ENCODE peak calls at places on chromosomes 13 and 19, in six cellular contexts. O is posterior cingulate gyrus; B is gastrocnemius medialis; M is stimulated activated CD4-positive, alpha-beta T cell treated with anti-CD3 and anti-CD28 coated beads, TNF-alpha, amount 100 ng/mL, for 24 hours; N is activated T-cell treated with anti-CD3 and anti-CD28 coated beads for 1 hour; C is foreskin fibroblast. P is an unnamed sample.

GRCh38 chr19:15937771-15938170 is 3.4 kb upstream of the CYP4F11 start:
- DNase-seq in O (no peak), B (no peak), M (no peak), N (no peak), C (no peak), P (no peak)

GRCh38 chr13:109182777-109183465 is 553.5 kb downstream of the MYO16 start:
- DNase-seq in O (no peak), B (no peak), M (no peak), N (no peak), C (no peak), P (no peak)

GRCh38 chr19:34253711-34254551 is 423 bp upstream of the GARRE1 start:
- DNase-seq in O (peak; percentile 98), B (peak; percentile 80), M (peak; percentile 87), N (peak; percentile 82), C (peak; percentile 83), P (no peak)

GRCh38 chr13:85381082-85381481 is 418.1 kb downstream of the SLITRK6 start:
- DNase-seq in O (no peak), B (no peak), M (no peak), N (no peak), C (no peak), P (no peak)

GRCh38 chr19:27672309-27673047 is 1540.5 kb downstream of the UQCRFS1 start:
- DNase-seq in O (no peak), B (peak; percentile 30), M (no peak), N (no peak), C (no peak), P (no peak)

GRCh38 chr13:52842440-52842839 is 6.0 kb downstream of the PCDH8 start:
- DNase-seq in O (no peak), B (no peak), M (no peak), N (no peak), C (no peak), P (no peak)

GRCh38 chr13:108276060-108276459 is 6.5 kb downstream of the TNFSF13B start:
- DNase-seq in O (no peak), B (peak; percentile 21), M (no peak), N (no peak), C (peak; percentile 20), P (no peak)

GRCh38 chr19:10044390-10044789 is 31.1 kb downstream of the RDH8 start:
- DNase-seq in O (no peak), B (no peak), M (no peak), N (no peak), C (no peak), P (no peak)

GRCh38 chr19:38082256-38083118 is 141.5 kb downstream of the DPF1 start:
- DNase-seq in O (peak; percentile 89), B (no peak), M (no peak), N (no peak), C (no peak), P (no peak)

GRCh38 chr19:54364775-54365257 is at the start of gene LAIR1:
- DNase-seq in O (peak; percentile 84), B (peak; percentile 31), M (peak; percentile 53), N (peak; percentile 52), C (no peak), P (peak; percentile 16)

GRCh38 chr19:49506575-49507105 is 5.8 kb upstream of the FCGRT start:
- DNase-seq in O (peak; percentile 84), B (peak; percentile 50), M (peak; percentile 74), N (peak; percentile 70), C (peak; percentile 67), P (peak; percentile 69)

GRCh38 chr13:46615888-46616531 is 63.0 kb downstream of the LRCH1 start:
- DNase-seq in O (no peak), B (no peak), M (no peak), N (no peak), C (peak; percentile 48), P (no peak)

GRCh38 chr19:20259615-20260014 is 92.6 kb downstream of the ZNF486 start:
- DNase-seq in O (no peak), B (no peak), M (no peak), N (no peak), C (no peak), P (no peak)

GRCh38 chr19:47241919-47242644 is 11.1 kb upstream of the BBC3 start:
- DNase-seq in O (no peak), B (no peak), M (no peak), N (no peak), C (peak; percentile 13), P (no peak)

GRCh38 chr13:108609353-108609752 is 20.1 kb upstream of the MYO16 start:
- DNase-seq in O (no peak), B (no peak), M (no peak), N (no peak), C (peak; percentile 27), P (no peak)

GRCh38 chr13:78610381-78610883 is 7.1 kb upstream of the POU4F1 start:
- DNase-seq in O (no peak), B (no peak), M (no peak), N (no peak), C (peak; percentile 64), P (no peak)

GRCh38 chr13:100234006-100234405 is 145.1 kb downstream of the PCCA start:
- DNase-seq in O (no peak), B (no peak), M (no peak), N (no peak), C (no peak), P (no peak)

GRCh38 chr13:51856027-51856736 is 5.6 kb upstream of the CCDC70 start:
- DNase-seq in O (no peak), B (no peak), M (no peak), N (no peak), C (peak; percentile 12), P (no peak)

GRCh38 chr19:41638624-41639023 is 11.8 kb upstream of the CEACAM4 start:
- DNase-seq in O (no peak), B (no peak), M (no peak), N (no peak), C (no peak), P (no peak)

GRCh38 chr13:41561179-41561578 is 103.8 kb downstream of the RGCC start:
- DNase-seq in O (no peak), B (no peak), M (no peak), N (no peak), C (peak; percentile 70), P (no peak)

GRCh38 chr19:12778020-12778904 is 2.9 kb upstream of the HOOK2 start:
- DNase-seq in O (peak; percentile 94), B (peak; percentile 66), M (peak; percentile 53), N (no peak), C (peak; percentile 83), P (no peak)

GRCh38 chr13:113532156-113532806 is 41.8 kb upstream of the DCUN1D2 start:
- DNase-seq in O (peak; percentile 75), B (no peak), M (no peak), N (no peak), C (no peak), P (no peak)

GRCh38 chr13:21395953-21396352 is 63.1 kb downstream of the ZDHHC20 start:
- DNase-seq in O (no peak), B (no peak), M (peak; percentile 31), N (no peak), C (no peak), P (peak; percentile 8)

GRCh38 chr19:29372921-29373797 is 152.6 kb upstream of the VSTM2B start:
- DNase-seq in O (no peak), B (no peak), M (no peak), N (no peak), C (no peak), P (no peak)

GRCh38 chr19:1245884-1246816 is 2.2 kb upstream of the MIDN start:
- DNase-seq in O (no peak), B (peak; percentile 100), M (no peak), N (no peak), C (peak; percentile 44), P (no peak)

GRCh38 chr13:35502456-35502855 is 26.0 kb upstream of the MAB21L1 start:
- DNase-seq in O (no peak), B (no peak), M (no peak), N (no peak), C (no peak), P (no peak)

GRCh38 chr19:33467851-33468250 is 53.7 kb downstream of the PEPD start:
- DNase-seq in O (no peak), B (no peak), M (no peak), N (no peak), C (no peak), P (no peak)

GRCh38 chr19:10871711-10872550 is 578 bp downstream of the CARM1 start:
- DNase-seq in O (peak; percentile 89), B (peak; percentile 53), M (peak; percentile 31), N (peak; percentile 11), C (peak; percentile 46), P (peak; percentile 8)

GRCh38 chr19:58350001-58350801 is 3.1 kb downstream of the A1BG start:
- DNase-seq in O (peak; percentile 73), B (no peak), M (no peak), N (no peak), C (no peak), P (no peak)

GRCh38 chr13:64480648-64481047 is 2749.5 kb downstream of the PCDH9 start:
- DNase-seq in O (no peak), B (no peak), M (no peak), N (no peak), C (no peak), P (no peak)

P was measured in T follicular helper cell.